ENCODE peak calls at places on chromosomes 12 and 14, in five cellular contexts. One of them, this sample, is unnamed.

GRCh38 chr14:38469156-38469555 is 213.3 kb upstream of the CLEC14A start:
- DNase-seq in WTC11: no peak
- DNase-seq in nephron progenitor cell: no peak
- DNase-seq in GM13976: no peak
- DNase-seq in choroid plexus epithelial cell: peak
- DNase-seq in this sample: no peak

GRCh38 chr12:41466762-41467270 is 278.7 kb downstream of the PDZRN4 start:
- DNase-seq in WTC11: peak
- DNase-seq in nephron progenitor cell: peak
- DNase-seq in GM13976: no peak
- DNase-seq in choroid plexus epithelial cell: peak
- DNase-seq in this sample: no peak

GRCh38 chr12:76568130-76568529 is 8.6 kb upstream of the OSBPL8 start:
- DNase-seq in WTC11: no peak
- DNase-seq in nephron progenitor cell: no peak
- DNase-seq in GM13976: no peak
- DNase-seq in choroid plexus epithelial cell: no peak
- DNase-seq in this sample: no peak

GRCh38 chr14:56632192-56632591 is 52.6 kb downstream of the TMEM260 start:
- DNase-seq in WTC11: no peak
- DNase-seq in nephron progenitor cell: no peak
- DNase-seq in GM13976: no peak
- DNase-seq in choroid plexus epithelial cell: no peak
- DNase-seq in this sample: no peak

GRCh38 chr12:131114331-131114730 is 160.6 kb downstream of the ADGRD1 start:
- DNase-seq in WTC11: no peak
- DNase-seq in nephron progenitor cell: no peak
- DNase-seq in GM13976: no peak
- DNase-seq in choroid plexus epithelial cell: no peak
- DNase-seq in this sample: no peak

GRCh38 chr12:26271024-26271423 is 75.7 kb downstream of the SSPN start:
- DNase-seq in WTC11: no peak
- DNase-seq in nephron progenitor cell: no peak
- DNase-seq in GM13976: no peak
- DNase-seq in choroid plexus epithelial cell: peak
- DNase-seq in this sample: no peak

GRCh38 chr14:26934151-26934550 is 336.3 kb upstream of the NOVA1 start:
- DNase-seq in WTC11: no peak
- DNase-seq in nephron progenitor cell: no peak
- DNase-seq in GM13976: no peak
- DNase-seq in choroid plexus epithelial cell: no peak
- DNase-seq in this sample: no peak

GRCh38 chr14:91413547-91414474 is 3.8 kb downstream of the CCDC88C start:
- DNase-seq in WTC11: peak
- DNase-seq in nephron progenitor cell: no peak
- DNase-seq in GM13976: no peak
- DNase-seq in choroid plexus epithelial cell: no peak
- DNase-seq in this sample: no peak

GRCh38 chr12:4962539-4963486 is 53.1 kb downstream of the KCNA1 start:
- DNase-seq in WTC11: no peak
- DNase-seq in nephron progenitor cell: no peak
- DNase-seq in GM13976: no peak
- DNase-seq in choroid plexus epithelial cell: no peak
- DNase-seq in this sample: no peak

GRCh38 chr12:51056242-51056641 is 8.1 kb downstream of the LETMD1 start:
- DNase-seq in WTC11: no peak
- DNase-seq in nephron progenitor cell: no peak
- DNase-seq in GM13976: no peak
- DNase-seq in choroid plexus epithelial cell: peak
- DNase-seq in this sample: no peak

GRCh38 chr14:72715910-72716268 is 178.0 kb downstream of the DPF3 start:
- DNase-seq in WTC11: no peak
- DNase-seq in nephron progenitor cell: peak
- DNase-seq in GM13976: no peak
- DNase-seq in choroid plexus epithelial cell: no peak
- DNase-seq in this sample: no peak

GRCh38 chr12:112170376-112170775 is 45.0 kb downstream of the TRAFD1 start:
- DNase-seq in WTC11: peak
- DNase-seq in nephron progenitor cell: peak
- DNase-seq in GM13976: peak
- DNase-seq in choroid plexus epithelial cell: peak
- DNase-seq in this sample: peak

GRCh38 chr14:68682166-68683103 is 110.4 kb downstream of the ZFP36L1 start:
- DNase-seq in WTC11: no peak
- DNase-seq in nephron progenitor cell: no peak
- DNase-seq in GM13976: no peak
- DNase-seq in choroid plexus epithelial cell: peak
- DNase-seq in this sample: peak

GRCh38 chr12:4591180-4591687 is 29.2 kb downstream of the DYRK4 start:
- DNase-seq in WTC11: no peak
- DNase-seq in nephron progenitor cell: no peak
- DNase-seq in GM13976: no peak
- DNase-seq in choroid plexus epithelial cell: no peak
- DNase-seq in this sample: no peak

GRCh38 chr14:35369701-35370191 is 34.8 kb downstream of the NFKBIA start:
- DNase-seq in WTC11: no peak
- DNase-seq in nephron progenitor cell: no peak
- DNase-seq in GM13976: no peak
- DNase-seq in choroid plexus epithelial cell: peak
- DNase-seq in this sample: no peak

GRCh38 chr12:131222271-131223139 is 268.8 kb downstream of the ADGRD1 start:
- DNase-seq in WTC11: no peak
- DNase-seq in nephron progenitor cell: peak
- DNase-seq in GM13976: peak
- DNase-seq in choroid plexus epithelial cell: no peak
- DNase-seq in this sample: no peak

GRCh38 chr14:80364274-80364673 is 153.0 kb upstream of the DIO2 start:
- DNase-seq in WTC11: no peak
- DNase-seq in nephron progenitor cell: no peak
- DNase-seq in GM13976: no peak
- DNase-seq in choroid plexus epithelial cell: peak
- DNase-seq in this sample: peak

GRCh38 chr12:111756196-111756595 is 10.5 kb upstream of the ALDH2 start:
- DNase-seq in WTC11: no peak
- DNase-seq in nephron progenitor cell: no peak
- DNase-seq in GM13976: no peak
- DNase-seq in choroid plexus epithelial cell: no peak
- DNase-seq in this sample: no peak

GRCh38 chr12:120662879-120663278 is 22.5 kb downstream of the CABP1 start:
- DNase-seq in WTC11: no peak
- DNase-seq in nephron progenitor cell: no peak
- DNase-seq in GM13976: peak
- DNase-seq in choroid plexus epithelial cell: no peak
- DNase-seq in this sample: peak

GRCh38 chr14:60514378-60515243 is 5.7 kb downstream of the SIX6 start:
- DNase-seq in WTC11: peak
- DNase-seq in nephron progenitor cell: peak
- DNase-seq in GM13976: peak
- DNase-seq in choroid plexus epithelial cell: no peak
- DNase-seq in this sample: peak

GRCh38 chr12:74980510-74980909 is 229.1 kb downstream of the KCNC2 start:
- DNase-seq in WTC11: no peak
- DNase-seq in nephron progenitor cell: peak
- DNase-seq in GM13976: no peak
- DNase-seq in choroid plexus epithelial cell: no peak
- DNase-seq in this sample: no peak

GRCh38 chr12:100499416-100499815 is 25.8 kb downstream of the NR1H4 start:
- DNase-seq in WTC11: no peak
- DNase-seq in nephron progenitor cell: no peak
- DNase-seq in GM13976: no peak
- DNase-seq in choroid plexus epithelial cell: no peak
- DNase-seq in this sample: no peak

GRCh38 chr12:61536525-61536924 is 723.7 kb upstream of the USP15 start:
- DNase-seq in WTC11: no peak
- DNase-seq in nephron progenitor cell: no peak
- DNase-seq in GM13976: no peak
- DNase-seq in choroid plexus epithelial cell: no peak
- DNase-seq in this sample: no peak

GRCh38 chr12:63068857-63069442 is 82.1 kb downstream of the AVPR1A start:
- DNase-seq in WTC11: no peak
- DNase-seq in nephron progenitor cell: no peak
- DNase-seq in GM13976: no peak
- DNase-seq in choroid plexus epithelial cell: peak
- DNase-seq in this sample: no peak

GRCh38 chr12:46590991-46591703 is 218.6 kb upstream of the SLC38A2 start:
- DNase-seq in WTC11: no peak
- DNase-seq in nephron progenitor cell: no peak
- DNase-seq in GM13976: no peak
- DNase-seq in choroid plexus epithelial cell: no peak
- DNase-seq in this sample: no peak

GRCh38 chr12:49623142-49623899 is at the start of gene PRPF40B:
- DNase-seq in WTC11: peak
- DNase-seq in nephron progenitor cell: peak
- DNase-seq in GM13976: peak
- DNase-seq in choroid plexus epithelial cell: peak
- DNase-seq in this sample: peak

GRCh38 chr12:49627752-49628360 is 4.5 kb downstream of the PRPF40B start:
- DNase-seq in WTC11: no peak
- DNase-seq in nephron progenitor cell: no peak
- DNase-seq in GM13976: no peak
- DNase-seq in choroid plexus epithelial cell: peak
- DNase-seq in this sample: no peak

GRCh38 chr12:49626836-49627235 is 3.5 kb downstream of the PRPF40B start:
- DNase-seq in WTC11: no peak
- DNase-seq in nephron progenitor cell: no peak
- DNase-seq in GM13976: no peak
- DNase-seq in choroid plexus epithelial cell: peak
- DNase-seq in this sample: no peak

GRCh38 chr12:49624919-49625577 is 1.7 kb downstream of the PRPF40B start:
- DNase-seq in WTC11: no peak
- DNase-seq in nephron progenitor cell: no peak
- DNase-seq in GM13976: no peak
- DNase-seq in choroid plexus epithelial cell: peak
- DNase-seq in this sample: no peak

GRCh38 chr12:49626169-49626835 is 2.9 kb downstream of the PRPF40B start:
- DNase-seq in WTC11: no peak
- DNase-seq in nephron progenitor cell: no peak
- DNase-seq in GM13976: no peak
- DNase-seq in choroid plexus epithelial cell: peak
- DNase-seq in this sample: no peak
- TF ChIP-seq CTCF in WTC11: no peak
- TF ChIP-seq CTCF in nephron progenitor cell: no peak
- TF ChIP-seq CTCF in GM13976: peak
- TF ChIP-seq CTCF in choroid plexus epithelial cell: peak
- TF ChIP-seq CTCF in this sample: peak

DNA sequence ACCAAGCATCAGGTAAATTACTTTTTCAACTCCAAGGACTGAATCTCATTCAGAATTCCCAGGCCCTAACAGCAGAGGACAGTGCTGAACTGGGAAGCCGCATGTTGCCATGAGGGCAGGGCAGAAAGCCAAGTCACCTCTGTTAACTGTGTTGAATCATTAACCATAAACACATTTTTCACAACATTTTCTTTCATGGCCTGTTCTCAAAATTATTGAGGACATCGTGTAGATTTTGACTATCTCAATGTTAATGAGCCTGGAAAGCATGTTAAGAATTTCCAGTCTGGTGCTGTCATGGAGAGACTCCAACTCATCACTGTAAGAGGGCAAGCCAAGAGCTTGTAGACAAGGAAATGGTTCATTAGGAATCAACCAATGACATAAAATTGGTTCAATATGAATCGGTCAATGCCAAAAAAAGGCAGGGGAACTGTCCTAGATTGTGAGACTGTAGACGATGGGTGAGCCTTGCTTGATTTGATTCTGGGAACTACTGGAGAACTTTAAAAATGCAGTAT is 33.7 kb downstream of the CPM start:
- DNase-seq in WTC11: no peak
- DNase-seq in nephron progenitor cell: no peak
- DNase-seq in GM13976: no peak
- DNase-seq in choroid plexus epithelial cell: peak
- DNase-seq in this sample: no peak
- TF ChIP-seq CTCF in WTC11: no peak
- TF ChIP-seq CTCF in nephron progenitor cell: no peak
- TF ChIP-seq CTCF in GM13976: no peak
- TF ChIP-seq CTCF in choroid plexus epithelial cell: peak
- TF ChIP-seq CTCF in this sample: no peak

DNA sequence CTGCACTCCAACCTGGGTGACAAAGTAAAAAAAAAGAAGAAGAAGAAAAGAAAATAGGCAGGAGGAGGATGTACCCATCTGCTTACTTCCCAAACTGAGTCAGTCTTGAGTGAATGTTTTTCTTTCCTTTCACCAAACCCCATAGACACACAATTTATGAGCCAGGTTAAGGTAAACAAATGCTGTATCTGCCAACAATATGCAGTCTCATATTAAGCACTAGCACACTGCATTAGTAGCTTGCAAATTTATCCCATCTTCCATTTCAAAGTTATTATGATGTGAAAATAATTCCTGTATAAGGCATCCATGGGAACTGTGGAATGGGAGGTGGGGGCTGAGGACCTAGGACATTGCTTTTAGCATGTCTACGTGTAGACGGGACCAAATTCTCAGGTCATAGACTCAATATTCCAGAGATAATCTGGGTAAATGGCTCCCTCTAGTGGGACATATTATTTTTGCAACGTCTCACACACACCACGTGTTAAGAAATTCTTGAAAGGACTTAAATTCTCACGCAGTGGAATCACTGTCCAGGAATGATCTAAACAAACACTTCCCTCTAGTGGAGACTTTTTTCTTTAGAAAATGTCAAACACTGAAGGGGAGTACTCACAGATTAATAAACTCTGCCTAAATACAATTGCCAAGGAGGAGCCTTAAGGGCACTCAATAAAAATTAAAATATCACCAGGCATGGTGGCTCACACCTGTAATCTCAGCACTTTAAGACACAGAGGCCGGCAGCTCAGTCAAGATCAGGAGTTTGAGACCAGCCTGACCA is 17.1 kb upstream of the OR10P1 start:
- DNase-seq in WTC11: no peak
- DNase-seq in nephron progenitor cell: peak
- DNase-seq in GM13976: peak
- DNase-seq in choroid plexus epithelial cell: peak
- DNase-seq in this sample: peak
- TF ChIP-seq CTCF in WTC11: peak
- TF ChIP-seq CTCF in nephron progenitor cell: peak
- TF ChIP-seq CTCF in GM13976: peak
- TF ChIP-seq CTCF in choroid plexus epithelial cell: peak
- TF ChIP-seq CTCF in this sample: peak

DNA sequence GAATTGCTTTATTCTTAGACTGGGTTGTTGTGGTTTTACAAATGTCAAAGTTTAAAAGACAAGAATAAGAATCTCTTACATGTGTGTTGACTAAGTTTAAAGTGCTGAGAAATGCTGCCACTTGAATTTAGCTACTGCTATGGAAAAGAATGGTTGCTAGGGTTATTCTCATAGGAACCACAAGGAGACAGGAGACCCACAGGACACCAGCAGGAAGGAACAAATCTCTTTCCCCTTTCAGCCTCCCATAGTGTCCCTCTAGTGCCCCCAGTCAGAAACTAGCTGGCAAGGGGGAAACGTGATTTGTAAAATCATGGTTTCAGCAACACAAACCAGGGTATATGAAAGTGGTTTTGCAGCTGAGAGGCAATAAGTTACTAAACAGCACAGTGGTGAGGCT is 102.7 kb downstream of the ST8SIA1 start:
- DNase-seq in WTC11: no peak
- DNase-seq in nephron progenitor cell: no peak
- DNase-seq in GM13976: no peak
- DNase-seq in choroid plexus epithelial cell: peak
- DNase-seq in this sample: no peak
- TF ChIP-seq CTCF in WTC11: no peak
- TF ChIP-seq CTCF in nephron progenitor cell: no peak
- TF ChIP-seq CTCF in GM13976: no peak
- TF ChIP-seq CTCF in choroid plexus epithelial cell: peak
- TF ChIP-seq CTCF in this sample: no peak

This sample was measured in GM10248.